ENCODE peak calls at places on chromosome 17, in nine cellular contexts. M is left ventricle myocardium inferior, U is uterus, D is IMR-90, F is tibial artery, A is sigmoid colon, S is dorsolateral prefrontal cortex, X is AG04450, T is fibroblast of lung. O is an unnamed sample.
A peak's percentile ranks its signal among the peaks of the same experiment; 100 is the strongest.

GRCh38 chr17:73822371-73822770 is 178.1 kb upstream of the SDK2 start:
- DNase-seq in M (no peak), U (no peak), D (no peak), F (no peak), A (peak; percentile 17), S (no peak), X (no peak), T (no peak), O (no peak)

GRCh38 chr17:75011788-75012319 is 616 bp upstream of the MRPL58 start:
- DNase-seq in M (peak; percentile 61), U (peak; percentile 86), D (peak; percentile 59), F (peak; percentile 78), A (peak; percentile 95), S (peak; percentile 63), X (no peak), T (peak; percentile 59), O (no peak)

GRCh38 chr17:73290399-73291259 is 21.2 kb downstream of the CDC42EP4 start:
- DNase-seq in M (no peak), U (no peak), D (no peak), F (no peak), A (no peak), S (no peak), X (no peak), T (no peak), O (no peak)

GRCh38 chr17:21545051-21545450 is 147.3 kb upstream of the KCNJ18 start:
- DNase-seq in M (no peak), U (no peak), D (no peak), F (no peak), A (no peak), S (no peak), X (no peak), T (no peak), O (no peak)

GRCh38 chr17:64615025-64615677 is 47.0 kb downstream of the SMURF2 start:
- DNase-seq in M (no peak), U (no peak), D (peak; percentile 80), F (no peak), A (no peak), S (no peak), X (peak; percentile 45), T (peak; percentile 92), O (no peak)

GRCh38 chr17:12627177-12627629 is 38.5 kb upstream of the MYOCD start:
- DNase-seq in M (no peak), U (peak; percentile 68), D (peak; percentile 100), F (peak; percentile 94), A (peak; percentile 75), S (no peak), X (peak; percentile 97), T (peak; percentile 98), O (no peak)

GRCh38 chr17:80864751-80865150 is 126.9 kb upstream of the CHMP6 start:
- DNase-seq in M (no peak), U (no peak), D (no peak), F (no peak), A (peak; percentile 20), S (no peak), X (no peak), T (no peak), O (no peak)

GRCh38 chr17:673200-673681 is 41.4 kb downstream of the VPS53 start:
- DNase-seq in M (no peak), U (no peak), D (peak; percentile 78), F (no peak), A (no peak), S (no peak), X (peak; percentile 55), T (peak; percentile 83), O (no peak)

GRCh38 chr17:82288602-82288927 is 15.1 kb upstream of the CSNK1D start:
- DNase-seq in M (no peak), U (no peak), D (no peak), F (no peak), A (no peak), S (no peak), X (no peak), T (no peak), O (no peak)
- H3K27ac ChIP-seq in M (peak overlapping the region; percentile 84), U (peak overlapping the region; percentile 60), D (peak overlapping the region; percentile 78), F (no peak overlapping the region), A (peak overlapping the region; percentile 89), S (no peak overlapping the region), X (peak overlapping the region; percentile 82), T (peak overlapping the region; percentile 48), O (peak overlapping the region; percentile 51)

GRCh38 chr17:77365584-77366186 is 224.9 kb downstream of the SEC14L1 start:
- DNase-seq in M (peak; percentile 64), U (peak; percentile 76), D (peak; percentile 93), F (peak; percentile 97), A (peak; percentile 91), S (no peak), X (peak; percentile 66), T (peak; percentile 92), O (no peak)

GRCh38 chr17:77363821-77364361 is 223.1 kb downstream of the SEC14L1 start:
- DNase-seq in M (peak; percentile 67), U (peak; percentile 75), D (peak; percentile 58), F (peak; percentile 69), A (peak; percentile 74), S (no peak), X (no peak), T (peak; percentile 75), O (no peak)

GRCh38 chr17:77366206-77366557 is 225.4 kb downstream of the SEC14L1 start:
- DNase-seq in M (no peak), U (no peak), D (peak; percentile 46), F (no peak), A (peak; percentile 57), S (no peak), X (no peak), T (no peak), O (peak; percentile 7)

GRCh38 chr17:77364381-77364911 is 223.7 kb downstream of the SEC14L1 start:
- DNase-seq in M (no peak), U (no peak), D (no peak), F (peak; percentile 64), A (peak; percentile 64), S (no peak), X (no peak), T (no peak), O (no peak)

GRCh38 chr17:77364941-77365583 is 224.3 kb downstream of the SEC14L1 start:
- DNase-seq in M (no peak), U (no peak), D (no peak), F (no peak), A (no peak), S (no peak), X (no peak), T (no peak), O (no peak)
- H3K27ac ChIP-seq in M (peak overlapping the region; percentile 73), U (peak overlapping the region; percentile 74), D (peak overlapping the region; percentile 90), F (peak overlapping the region; percentile 88), A (peak overlapping the region; percentile 86), S (peak overlapping the region; percentile 57), X (peak overlapping the region; percentile 96), T (peak overlapping the region; percentile 77), O (no peak overlapping the region)

GRCh38 chr17:53571342-53571741 is 251.4 kb upstream of the KIF2B start:
- DNase-seq in M (no peak), U (no peak), D (no peak), F (no peak), A (no peak), S (no peak), X (no peak), T (peak; percentile 5), O (no peak)
- H3K27ac ChIP-seq in M (no peak overlapping the region), U (no peak overlapping the region), D (no peak overlapping the region), F (no peak overlapping the region), A (no peak overlapping the region), S (no peak overlapping the region), X (no peak overlapping the region), T (no peak overlapping the region), O (no peak overlapping the region)

DNA sequence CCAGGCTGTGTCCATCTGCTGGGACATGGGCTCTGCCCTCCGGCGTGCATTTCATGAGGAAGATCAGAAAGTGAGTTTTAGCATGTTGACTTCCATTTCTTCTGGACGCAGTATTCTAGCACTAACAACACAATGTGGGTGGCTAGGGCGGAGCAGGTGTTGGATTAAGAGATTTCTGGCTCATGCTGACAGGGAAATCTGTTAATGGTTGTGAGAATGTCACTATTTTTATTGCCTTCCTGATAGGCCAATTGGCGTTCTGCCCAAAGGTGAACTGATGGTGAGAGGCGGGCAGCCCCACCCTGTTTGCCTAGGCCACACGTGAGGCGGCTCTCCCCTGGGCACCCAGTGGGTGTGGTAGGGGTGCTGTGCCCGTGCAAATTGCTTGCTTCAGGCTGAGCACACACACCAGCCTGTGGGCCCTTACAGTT is 30.8 kb downstream of the PGS1 start:
- DNase-seq in M (no peak), U (no peak), D (no peak), F (no peak), A (no peak), S (no peak), X (no peak), T (no peak), O (no peak)
- H3K27ac ChIP-seq in M (peak overlapping the region; percentile 13), U (no peak overlapping the region), D (no peak overlapping the region), F (no peak overlapping the region), A (no peak overlapping the region), S (no peak overlapping the region), X (no peak overlapping the region), T (no peak overlapping the region), O (no peak overlapping the region)

GRCh38 chr17:68819465-68819864 is 135.7 kb downstream of the ABCA8 start:
- DNase-seq in M (no peak), U (no peak), D (no peak), F (no peak), A (no peak), S (no peak), X (no peak), T (no peak), O (no peak)

GRCh38 chr17:68821860-68822693 is 133.1 kb downstream of the ABCA8 start:
- DNase-seq in M (no peak), U (no peak), D (peak; percentile 94), F (no peak), A (no peak), S (no peak), X (peak; percentile 78), T (peak; percentile 97), O (no peak)

GRCh38 chr17:68822752-68823289 is 132.4 kb downstream of the ABCA8 start:
- DNase-seq in M (no peak), U (no peak), D (no peak), F (no peak), A (no peak), S (no peak), X (no peak), T (no peak), O (no peak)

GRCh38 chr17:68820825-68821481 is 134.2 kb downstream of the ABCA8 start:
- DNase-seq in M (no peak), U (no peak), D (no peak), F (no peak), A (no peak), S (no peak), X (no peak), T (no peak), O (no peak)

GRCh38 chr17:68820476-68820824 is 134.7 kb downstream of the ABCA8 start:
- DNase-seq in M (no peak), U (no peak), D (no peak), F (no peak), A (no peak), S (no peak), X (no peak), T (no peak), O (no peak)
- H3K27ac ChIP-seq in M (peak overlapping the region; percentile 4), U (no peak overlapping the region), D (no peak overlapping the region), F (no peak overlapping the region), A (no peak overlapping the region), S (no peak overlapping the region), X (no peak overlapping the region), T (no peak overlapping the region), O (no peak overlapping the region)

O was measured in CD8-positive, alpha-beta memory T cell.